ENCODE peak calls at places on chromosomes 5 and 9, in seven cellular contexts. J is dorsolateral prefrontal cortex, T is AG10803, O is fibroblast of lung, N is heart left ventricle, V is GM23338, B is colonic mucosa. Z is an unnamed sample.

GRCh38 chr5:172605466-172605865 is 35.6 kb upstream of the NEURL1B start:
- DNase-seq in B (no peak), J (no peak), T (no peak), N (no peak), V (no peak), O (no peak), Z (no peak)

GRCh38 chr5:132215329-132215728 is 12.3 kb downstream of the P4HA2 start:
- DNase-seq in N (peak), O (peak), V (no peak), B (peak), T (peak), J (peak), Z (peak)

GRCh38 chr9:81879501-81879916 is 48.7 kb upstream of the SPATA31D4 start:
- DNase-seq in B (peak), V (no peak), N (no peak), T (no peak), J (no peak), O (peak), Z (peak)

GRCh38 chr5:127492854-127493738 is 24.3 kb upstream of the PRRC1 start:
- DNase-seq in N (no peak), J (no peak), V (peak), T (peak), B (no peak), O (peak), Z (no peak)

GRCh38 chr5:17441351-17441750 is 56.7 kb upstream of the TAF11L2 start:
- DNase-seq in T (peak), J (no peak), V (no peak), B (no peak), O (peak), N (no peak), Z (no peak)

GRCh38 chr9:20409321-20410092 is 212.8 kb downstream of the MLLT3 start:
- DNase-seq in J (no peak), V (no peak), N (no peak), O (no peak), B (no peak), T (no peak), Z (no peak)

GRCh38 chr9:79581794-79582193 is 10.0 kb downstream of the TLE4 start:
- DNase-seq in N (no peak), J (no peak), O (peak), B (no peak), V (no peak), T (peak), Z (no peak)

GRCh38 chr5:102718819-102719218 is 36.3 kb upstream of the PAM start:
- DNase-seq in B (no peak), N (no peak), O (peak), J (no peak), V (no peak), T (peak), Z (no peak)

GRCh38 chr9:123421211-123421585 is 65.2 kb downstream of the CRB2 start:
- DNase-seq in O (no peak), V (no peak), T (no peak), J (peak), N (no peak), B (no peak), Z (no peak)

GRCh38 chr5:172319708-172320441 is 36.3 kb upstream of the UBTD2 start:
- DNase-seq in O (no peak), J (no peak), V (no peak), T (no peak), B (no peak), N (no peak), Z (no peak)

GRCh38 chr5:76790632-76791290 is 28.1 kb upstream of the F2RL1 start:
- DNase-seq in T (peak), J (no peak), N (peak), V (no peak), O (peak), B (no peak), Z (no peak)

GRCh38 chr5:119578937-119579336 is 50.4 kb upstream of the FAM170A start:
- DNase-seq in J (no peak), O (peak), T (peak), N (no peak), V (peak), B (no peak), Z (no peak)

DNA sequence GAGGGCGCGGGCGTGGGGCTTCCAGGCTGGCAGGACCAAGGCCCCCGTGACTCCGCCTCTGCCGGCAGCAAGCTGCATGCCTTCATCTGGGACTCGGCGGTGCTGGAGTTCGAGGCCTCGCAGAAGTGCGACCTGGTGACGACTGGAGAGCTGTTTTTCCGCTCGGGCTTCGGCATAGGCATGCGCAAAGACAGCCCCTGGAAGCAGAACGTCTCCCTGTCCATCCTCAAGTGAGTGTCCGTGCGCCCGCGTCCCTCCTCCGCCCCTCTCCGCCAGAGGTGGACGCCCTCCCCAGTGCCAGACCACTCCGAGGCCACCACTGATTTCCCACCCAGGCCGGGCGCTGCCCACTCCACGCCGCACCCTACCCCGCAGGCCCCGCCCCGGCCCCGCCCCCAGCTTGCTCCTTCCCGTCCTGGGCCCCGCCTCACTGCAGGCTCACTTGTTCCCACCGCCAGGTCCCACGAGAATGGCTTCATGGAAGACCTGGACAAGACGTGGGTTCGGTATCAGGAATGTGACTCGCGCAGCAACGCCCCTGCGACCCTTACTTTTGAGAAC is 6.7 kb downstream of the LRRC26 start:
- DNase-seq in J (no peak), V (peak), B (no peak), N (no peak), O (no peak), T (no peak), Z (no peak)
- H3K4me3 ChIP-seq in J (no peak), V (peak), B (no peak), N (peak), O (peak), T (peak), Z (no peak)

DNA sequence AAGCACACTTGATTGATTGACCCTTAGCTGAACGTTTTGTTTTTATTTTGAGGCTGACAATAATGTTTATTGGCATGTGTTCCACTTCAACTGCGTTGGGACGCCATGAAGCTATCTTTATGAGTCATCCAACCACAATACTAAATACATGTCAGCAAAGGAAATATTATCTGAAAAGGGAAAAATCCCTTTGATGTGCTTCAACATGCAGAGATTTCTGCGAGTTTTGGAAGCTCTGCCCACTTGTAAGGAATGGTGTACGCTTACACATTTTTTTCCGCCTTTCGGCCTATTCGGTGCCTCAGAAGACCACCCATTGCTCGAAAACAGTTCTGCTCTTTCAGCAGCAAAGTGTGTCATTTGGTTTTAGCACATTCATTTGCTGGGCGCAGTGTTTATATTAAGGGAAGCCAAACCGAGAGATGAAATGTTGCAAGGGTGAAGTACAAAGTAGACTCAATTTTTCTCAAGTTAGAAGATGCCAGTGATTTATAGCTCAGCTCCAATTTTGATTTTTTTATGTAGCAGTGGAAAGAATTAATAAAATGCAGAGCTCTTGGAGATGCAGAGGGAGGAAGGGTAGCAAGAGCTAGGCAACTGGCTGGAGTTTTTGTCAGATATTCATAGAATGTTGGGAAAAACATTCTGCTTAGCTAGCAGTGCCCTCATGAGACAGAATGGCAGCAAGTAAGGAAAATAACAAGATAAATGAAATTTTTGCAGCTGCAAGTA is 68.9 kb downstream of the PRDM6 start:
- DNase-seq in B (no peak), J (no peak), T (peak), V (no peak), N (no peak), O (peak), Z (no peak)
- H3K4me3 ChIP-seq in B (no peak), J (no peak), T (peak), V (no peak), N (no peak), O (no peak), Z (no peak)

GRCh38 chr5:37738057-37738691 is 101.7 kb downstream of the GDNF start:
- DNase-seq in N (no peak), B (no peak), V (no peak), O (peak), T (peak), J (no peak), Z (peak)
- H3K4me3 ChIP-seq in N (no peak), B (no peak), V (no peak), O (no peak), T (peak), J (no peak), Z (no peak)

GRCh38 chr5:111756701-111757581 is at the start of gene NREP:
- DNase-seq in B (peak), J (peak), N (peak), O (peak), V (peak), T (peak), Z (peak)
- H3K4me3 ChIP-seq in B (peak), J (peak), N (peak), O (peak), V (peak), T (peak), Z (peak)

GRCh38 chr5:95781101-95781583 is 41.4 kb downstream of the GLRX start:
- DNase-seq in B (peak), V (peak), N (peak), O (peak), J (peak), T (peak), Z (peak)
- H3K4me3 ChIP-seq in B (no peak), V (no peak), N (no peak), O (no peak), J (no peak), T (no peak), Z (no peak)

DNA sequence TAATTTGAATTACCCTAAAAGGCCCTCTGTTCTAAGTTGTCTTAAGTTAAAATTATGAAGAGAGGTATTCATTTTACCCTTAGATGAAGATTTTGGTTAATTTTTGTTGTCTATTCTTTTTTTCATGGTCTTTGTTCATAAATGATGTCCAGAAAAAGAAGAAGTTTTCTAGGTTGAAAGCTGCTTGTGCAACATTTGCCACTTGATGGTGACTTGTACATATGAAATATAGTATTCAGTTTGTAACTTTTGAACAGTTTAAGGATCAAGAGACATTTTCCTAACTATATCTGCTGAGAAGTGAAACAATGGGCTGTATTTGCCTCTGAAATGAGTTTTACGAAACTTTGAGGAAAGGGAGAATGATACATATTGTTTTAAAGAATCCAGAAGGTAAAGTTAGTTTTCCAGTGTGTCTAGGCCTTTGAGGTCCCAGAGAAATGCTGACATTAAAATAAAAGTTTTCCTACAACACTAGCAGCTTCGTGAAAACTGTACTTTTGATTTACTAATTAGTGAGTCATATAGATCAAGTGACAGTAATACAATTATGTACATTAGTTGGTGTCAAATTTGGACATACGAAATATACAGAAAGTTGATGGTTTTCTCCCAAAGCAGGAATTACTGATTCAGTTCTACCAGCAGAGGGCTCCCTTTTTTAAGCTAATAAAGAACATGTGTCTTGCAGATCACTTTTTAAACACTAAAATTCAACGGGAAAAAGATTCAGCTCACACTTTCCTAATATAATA is 70.5 kb downstream of the PIK3R1 start:
- DNase-seq in V (peak), O (peak), B (peak), J (no peak), N (no peak), T (peak), Z (no peak)
- H3K4me3 ChIP-seq in V (no peak), O (no peak), B (no peak), J (no peak), N (no peak), T (no peak), Z (no peak)

GRCh38 chr5:14250094-14250777 is 107.1 kb downstream of the TRIO start:
- DNase-seq in V (peak), B (peak), O (peak), J (peak), T (peak), N (peak), Z (peak)

GRCh38 chr5:14252793-14253192 is 109.7 kb downstream of the TRIO start:
- DNase-seq in T (no peak), V (no peak), B (no peak), J (no peak), O (no peak), N (no peak), Z (no peak)

GRCh38 chr5:14251733-14252132 is 108.6 kb downstream of the TRIO start:
- DNase-seq in B (no peak), V (no peak), T (no peak), J (no peak), O (no peak), N (no peak), Z (no peak)

GRCh38 chr5:14249258-14250093 is 106.3 kb downstream of the TRIO start:
- DNase-seq in O (no peak), N (no peak), T (no peak), V (no peak), J (no peak), B (no peak), Z (no peak)

GRCh38 chr5:14250778-14251711 is 107.9 kb downstream of the TRIO start:
- DNase-seq in V (no peak), B (no peak), N (no peak), T (no peak), J (no peak), O (no peak), Z (no peak)
- H3K4me3 ChIP-seq in V (no peak), B (no peak), N (no peak), T (no peak), J (no peak), O (no peak), Z (no peak)

GRCh38 chr9:86047361-86047760 is 52.0 kb downstream of the GOLM1 start:
- DNase-seq in N (no peak), O (no peak), T (no peak), J (no peak), B (no peak), V (no peak), Z (no peak)

GRCh38 chr9:86054695-86055094 is 44.7 kb downstream of the GOLM1 start:
- DNase-seq in O (no peak), V (no peak), J (no peak), N (no peak), T (peak), B (no peak), Z (no peak)

GRCh38 chr9:86057491-86057890 is 41.9 kb downstream of the GOLM1 start:
- DNase-seq in V (no peak), J (no peak), O (no peak), T (no peak), N (no peak), B (no peak), Z (no peak)

GRCh38 chr9:86046930-86047341 is 52.4 kb downstream of the GOLM1 start:
- DNase-seq in O (no peak), J (no peak), V (no peak), T (no peak), B (no peak), N (no peak), Z (no peak)

GRCh38 chr9:86052556-86053468 is 46.5 kb downstream of the GOLM1 start:
- DNase-seq in O (no peak), V (no peak), N (no peak), T (no peak), B (no peak), J (no peak), Z (no peak)
- H3K4me3 ChIP-seq in O (no peak), V (no peak), N (no peak), T (no peak), B (no peak), J (no peak), Z (no peak)